ENCODE peak calls at places on chromosomes 4 and X, in six cellular contexts. One of them, this sample, is unnamed.

GRCh38 chr4:168540086-168540864 is 43.4 kb downstream of the PALLD start:
- DNase-seq in colonic mucosa: no peak
- DNase-seq in CD8-positive, alpha-beta memory T cell: no peak
- DNase-seq in PC-9: no peak
- DNase-seq in ELF-1: peak; percentile 26
- DNase-seq in NCI-H1105 treated with DMSO at 0.1 percent for 48 hours: no peak
- DNase-seq in this sample: no peak

GRCh38 chrX:47202316-47202715 is 8.7 kb downstream of the UBA1 start:
- DNase-seq in colonic mucosa: no peak
- DNase-seq in CD8-positive, alpha-beta memory T cell: no peak
- DNase-seq in PC-9: no peak
- DNase-seq in ELF-1: no peak
- DNase-seq in NCI-H1105 treated with DMSO at 0.1 percent for 48 hours: no peak
- DNase-seq in this sample: no peak

GRCh38 chr4:165905405-165906027 is 32.5 kb downstream of the TLL1 start:
- DNase-seq in colonic mucosa: no peak
- DNase-seq in CD8-positive, alpha-beta memory T cell: no peak
- DNase-seq in PC-9: peak; percentile 16
- DNase-seq in ELF-1: no peak
- DNase-seq in NCI-H1105 treated with DMSO at 0.1 percent for 48 hours: no peak
- DNase-seq in this sample: no peak

GRCh38 chrX:34598360-34598759 is 58.7 kb downstream of the TMEM47 start:
- DNase-seq in colonic mucosa: no peak
- DNase-seq in CD8-positive, alpha-beta memory T cell: no peak
- DNase-seq in PC-9: no peak
- DNase-seq in ELF-1: no peak
- DNase-seq in NCI-H1105 treated with DMSO at 0.1 percent for 48 hours: no peak
- DNase-seq in this sample: no peak

GRCh38 chr4:187017156-187017555 is 293.5 kb upstream of the FAT1 start:
- DNase-seq in colonic mucosa: no peak
- DNase-seq in CD8-positive, alpha-beta memory T cell: no peak
- DNase-seq in PC-9: no peak
- DNase-seq in ELF-1: peak; percentile 3
- DNase-seq in NCI-H1105 treated with DMSO at 0.1 percent for 48 hours: no peak
- DNase-seq in this sample: no peak

GRCh38 chrX:72041901-72042859 is 89.5 kb downstream of the RTL5 start:
- DNase-seq in colonic mucosa: no peak
- DNase-seq in CD8-positive, alpha-beta memory T cell: no peak
- DNase-seq in PC-9: no peak
- DNase-seq in ELF-1: peak; percentile 40
- DNase-seq in NCI-H1105 treated with DMSO at 0.1 percent for 48 hours: no peak
- DNase-seq in this sample: no peak

GRCh38 chr4:99960648-99961047 is 10.6 kb upstream of the H2AZ1 start:
- DNase-seq in colonic mucosa: no peak
- DNase-seq in CD8-positive, alpha-beta memory T cell: no peak
- DNase-seq in PC-9: no peak
- DNase-seq in ELF-1: no peak
- DNase-seq in NCI-H1105 treated with DMSO at 0.1 percent for 48 hours: no peak
- DNase-seq in this sample: no peak

GRCh38 chr4:76053730-76054129 is 17.9 kb upstream of the CXCL11 start:
- DNase-seq in colonic mucosa: no peak
- DNase-seq in CD8-positive, alpha-beta memory T cell: no peak
- DNase-seq in PC-9: no peak
- DNase-seq in ELF-1: no peak
- DNase-seq in NCI-H1105 treated with DMSO at 0.1 percent for 48 hours: no peak
- DNase-seq in this sample: no peak

GRCh38 chr4:87025614-87026041 is 90.8 kb downstream of the AFF1 start:
- DNase-seq in colonic mucosa: peak; percentile 81
- DNase-seq in CD8-positive, alpha-beta memory T cell: no peak
- DNase-seq in PC-9: no peak
- DNase-seq in ELF-1: peak; percentile 59
- DNase-seq in NCI-H1105 treated with DMSO at 0.1 percent for 48 hours: no peak
- DNase-seq in this sample: no peak

GRCh38 chrX:65679071-65679540 is 11.7 kb downstream of the MSN start:
- DNase-seq in colonic mucosa: no peak
- DNase-seq in CD8-positive, alpha-beta memory T cell: no peak
- DNase-seq in PC-9: no peak
- DNase-seq in ELF-1: no peak
- DNase-seq in NCI-H1105 treated with DMSO at 0.1 percent for 48 hours: no peak
- DNase-seq in this sample: no peak

GRCh38 chr4:123952530-123953274 is 556.1 kb downstream of the SPRY1 start:
- DNase-seq in colonic mucosa: no peak
- DNase-seq in CD8-positive, alpha-beta memory T cell: no peak
- DNase-seq in PC-9: no peak
- DNase-seq in ELF-1: peak; percentile 13
- DNase-seq in NCI-H1105 treated with DMSO at 0.1 percent for 48 hours: no peak
- DNase-seq in this sample: no peak